ENCODE peak calls at places on chromosomes 1 and 21, in five cellular contexts. G is RWPE1; Y is kidney glomerular epithelial cell; J is naive thymus-derived CD4-positive, alpha-beta T cell; S is NCI-H2081. V is an unnamed sample.

GRCh38 chr1:26094677-26095383 is 16.8 kb upstream of the PDIK1L start:
- DNase-seq in Y (no peak), S (peak), J (no peak), G (no peak), V (no peak)

GRCh38 chr1:39238476-39238875 is 34.0 kb downstream of the MACF1 start:
- DNase-seq in G (no peak), S (no peak), J (no peak), Y (no peak), V (no peak)

GRCh38 chr1:226640737-226641136 is 92.2 kb downstream of the STUM start:
- DNase-seq in G (no peak), J (no peak), Y (no peak), S (no peak), V (no peak)

GRCh38 chr1:204858381-204858821 is 12.3 kb upstream of the NFASC start:
- DNase-seq in S (no peak), Y (no peak), J (no peak), G (peak), V (no peak)

GRCh38 chr1:218339267-218339831 is 5.8 kb upstream of the TGFB2 start:
- DNase-seq in G (no peak), J (no peak), S (peak), Y (peak), V (peak)

GRCh38 chr1:162654915-162655620 is 22.8 kb downstream of the DDR2 start:
- DNase-seq in S (no peak), Y (no peak), J (no peak), G (no peak), V (no peak)

GRCh38 chr1:200488375-200489165 is 78.7 kb upstream of the ZNF281 start:
- DNase-seq in Y (peak), J (peak), S (peak), G (peak), V (peak)

GRCh38 chr1:113109908-113110554 is 37.0 kb downstream of the LRIG2 start:
- DNase-seq in J (no peak), G (peak), S (no peak), Y (no peak), V (no peak)

GRCh38 chr1:91166106-91166712 is 144.4 kb upstream of the ZNF644 start:
- DNase-seq in G (peak), J (no peak), Y (peak), S (peak), V (peak)

GRCh38 chr1:30749691-30750583 is 7.6 kb downstream of the LAPTM5 start:
- DNase-seq in J (peak), G (no peak), Y (no peak), S (no peak), V (peak)

GRCh38 chr1:39979654-39980053 is 24.7 kb downstream of the MFSD2A start:
- DNase-seq in S (no peak), J (no peak), Y (no peak), G (no peak), V (no peak)

GRCh38 chr21:25464275-25464674 is 143.0 kb downstream of the MRPL39 start:
- DNase-seq in J (no peak), S (no peak), G (no peak), Y (no peak), V (peak)

GRCh38 chr21:34355570-34355969 is 8.2 kb upstream of the KCNE2 start:
- DNase-seq in Y (no peak), S (no peak), J (no peak), G (no peak), V (no peak)

GRCh38 chr1:67723620-67724019 is 38.6 kb downstream of the GADD45A start:
- DNase-seq in J (no peak), G (peak), Y (peak), S (no peak), V (peak)

GRCh38 chr1:214970016-214970415 is 112.5 kb upstream of the KCNK2 start:
- DNase-seq in S (no peak), J (no peak), G (no peak), Y (no peak), V (no peak)

GRCh38 chr1:205374205-205375078 is 17.7 kb upstream of the KLHDC8A start:
- DNase-seq in S (no peak), Y (peak), J (no peak), G (peak), V (no peak)